ENCODE peak calls at places on chromosomes 12 and 14, in four cellular contexts. C, F, A and J are unnamed samples.

GRCh38 chr14:70955543-70956480 is 48.6 kb downstream of the PCNX1 start:
- DNase-seq in C (peak), F (peak), A (no peak), J (peak)

GRCh38 chr14:23097786-23098185 is 2.5 kb downstream of the C14orf119 start:
- DNase-seq in C (no peak), F (no peak), A (no peak), J (no peak)

GRCh38 chr12:563250-563781 is 99.9 kb downstream of the NINJ2 start:
- DNase-seq in C (no peak), F (peak), A (no peak), J (peak)

GRCh38 chr12:76346798-76347420 is 1.3 kb downstream of the BBS10 start:
- DNase-seq in C (peak), F (no peak), A (no peak), J (no peak)

GRCh38 chr12:5085896-5086295 is 42.2 kb downstream of the KCNA5 start:
- DNase-seq in C (peak), F (no peak), A (no peak), J (no peak)

GRCh38 chr14:105094193-105094907 is 29.1 kb upstream of the GPR132 start:
- DNase-seq in C (no peak), F (no peak), A (no peak), J (no peak)

GRCh38 chr12:102426599-102427541 is 53.5 kb downstream of the IGF1 start:
- DNase-seq in C (peak), F (no peak), A (no peak), J (no peak)

GRCh38 chr12:123269980-123270379 is 1.7 kb downstream of the CDK2AP1 start:
- DNase-seq in C (no peak), F (no peak), A (no peak), J (no peak)

GRCh38 chr14:100910888-100911664 is 7.6 kb upstream of the RTL1 start:
- DNase-seq in C (no peak), F (no peak), A (no peak), J (no peak)

GRCh38 chr12:4268549-4269181 is 4.9 kb upstream of the CCND2 start:
- DNase-seq in C (peak), F (peak), A (no peak), J (peak)